ENCODE peak calls at places on chromosomes 6 and 20, in four cellular contexts. K is OCI-LY7; J is CD8-positive, alpha-beta T cell; F is dorsolateral prefrontal cortex. X is an unnamed sample.

GRCh38 chr6:31529329-31530150 is 778 bp downstream of the MCCD1 start:
- DNase-seq in K (no peak), J (no peak), F (no peak), X (no peak)

GRCh38 chr6:158772851-158773371 is 46.3 kb downstream of the EZR start:
- DNase-seq in K (no peak), J (no peak), F (no peak), X (peak)

GRCh38 chr6:74871757-74872156 is 334.1 kb downstream of the COL12A1 start:
- DNase-seq in K (no peak), J (no peak), F (no peak), X (no peak)

GRCh38 chr6:169420912-169421543 is 167.4 kb upstream of the THBS2 start:
- DNase-seq in K (peak), J (no peak), F (no peak), X (no peak)

GRCh38 chr20:36732456-36732855 is 13.4 kb downstream of the NDRG3 start:
- DNase-seq in K (no peak), J (no peak), F (no peak), X (no peak)

GRCh38 chr6:83343121-83343520 is 87.7 kb downstream of the ME1 start:
- DNase-seq in K (no peak), J (no peak), F (no peak), X (no peak)

GRCh38 chr6:40390144-40390800 is 196.9 kb downstream of the LRFN2 start:
- DNase-seq in K (no peak), J (no peak), F (no peak), X (no peak)

GRCh38 chr20:45798935-45799642 is 7.3 kb downstream of the DNTTIP1 start:
- DNase-seq in K (peak), J (peak), F (peak), X (no peak)

GRCh38 chr20:10522328-10522727 is 87.2 kb downstream of the SLX4IP start:
- DNase-seq in K (no peak), J (no peak), F (no peak), X (no peak)

GRCh38 chr20:64093013-64093503 is 8.9 kb upstream of the LKAAEAR1 start:
- DNase-seq in K (no peak), J (no peak), F (no peak), X (no peak)

GRCh38 chr6:63805808-63806572 is 170.4 kb downstream of the PHF3 start:
- DNase-seq in K (no peak), J (no peak), F (no peak), X (no peak)

GRCh38 chr6:23003671-23004598 is 434.6 kb downstream of the HDGFL1 start:
- DNase-seq in K (no peak), J (no peak), F (no peak), X (no peak)

DNA sequence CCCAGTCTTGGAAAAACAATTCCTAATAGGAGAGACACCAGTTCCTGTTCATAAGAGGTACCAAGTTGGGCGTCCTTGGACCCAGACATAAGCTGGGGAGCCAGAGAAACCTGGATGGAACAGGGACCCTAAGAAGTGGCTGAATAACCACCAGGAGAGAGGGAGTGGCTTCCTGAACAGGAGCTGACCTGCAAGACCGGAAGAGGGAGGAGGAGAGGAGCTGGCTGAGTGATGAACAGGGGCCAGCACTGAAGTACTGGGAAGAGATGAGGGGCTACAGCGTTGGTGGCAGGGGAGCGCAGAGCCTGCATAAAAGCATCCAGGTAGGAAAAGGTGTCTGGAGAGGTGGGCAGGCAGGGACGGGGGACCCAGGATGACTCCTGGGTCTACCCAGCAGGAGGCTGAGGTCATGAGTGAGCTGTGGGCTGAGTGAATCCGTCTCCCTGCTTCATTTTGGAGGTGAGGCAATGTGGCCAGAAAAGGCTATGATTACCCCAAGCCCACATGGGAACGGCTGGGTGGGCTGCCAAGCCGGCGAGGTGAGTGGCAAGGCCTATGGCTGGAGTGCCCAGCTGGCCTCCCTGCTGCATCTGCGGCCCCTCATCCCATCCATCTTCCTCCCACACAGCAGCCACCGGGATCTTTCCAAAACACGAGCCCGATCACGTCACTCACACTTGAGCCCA is 34.4 kb upstream of the ZFAND3 start:
- DNase-seq in K (no peak), J (no peak), F (no peak), X (no peak)
- H3K4me3 ChIP-seq in K (no peak), J (no peak), F (no peak), X (no peak)

GRCh38 chr20:37867289-37868195 is 35.4 kb upstream of the VSTM2L start:
- DNase-seq in K (no peak), J (no peak), F (no peak), X (no peak)
- H3K27ac ChIP-seq in K (no peak), J (no peak), F (no peak), X (no peak)

GRCh38 chr6:137357948-137358266 is 136.3 kb downstream of the OLIG3 start:
- DNase-seq in K (no peak), J (no peak), F (no peak), X (no peak)

GRCh38 chr6:137353346-137353745 is 134.2 kb upstream of the IFNGR1 start:
- DNase-seq in K (peak), J (no peak), F (no peak), X (no peak)

GRCh38 chr6:137353842-137354397 is 134.7 kb upstream of the IFNGR1 start:
- DNase-seq in K (no peak), J (no peak), F (no peak), X (no peak)

GRCh38 chr6:137358273-137358672 is 135.9 kb downstream of the OLIG3 start:
- DNase-seq in K (no peak), J (no peak), F (no peak), X (no peak)

GRCh38 chr6:137357263-137357947 is 136.8 kb downstream of the OLIG3 start:
- DNase-seq in K (no peak), J (no peak), F (no peak), X (no peak)
- TF ChIP-seq CTCF in K (no peak), J (no peak), F (no peak), X (no peak)

GRCh38 chr20:32108814-32109391 is 611 bp upstream of the TM9SF4 start:
- DNase-seq in K (no peak), J (no peak), F (no peak), X (no peak)
- H3K4me3 ChIP-seq in K (peak), J (peak), F (no peak), X (peak)